ENCODE peak calls at places on chromosomes 7 and 10, in nine cellular contexts. F is AG20443; M is glutamatergic neuron; G is uterus; B is Kasumi-1; O is CD8-positive, alpha-beta memory T cell; T is central memory CD8-positive, alpha-beta T cell; Y is H54; X is AG08396. S is an unnamed sample.

GRCh38 chr10:15489431-15489830 is 118.3 kb upstream of the FAM171A1 start:
- DNase-seq in T (no peak), X (no peak), Y (no peak), O (no peak), F (no peak), M (no peak), B (no peak), G (no peak), S (no peak)

GRCh38 chr7:137975223-137975622 is 26.7 kb downstream of the CREB3L2 start:
- DNase-seq in B (no peak), M (no peak), Y (no peak), G (peak; percentile 62), X (peak; percentile 47), T (no peak), F (peak; percentile 70), O (no peak), S (peak; percentile 68)

GRCh38 chr7:79272066-79272669 is 181.3 kb downstream of the MAGI2 start:
- DNase-seq in T (no peak), F (peak; percentile 31), X (peak; percentile 12), Y (no peak), B (peak; percentile 62), O (peak; percentile 8), G (no peak), M (no peak), S (no peak)

GRCh38 chr10:18313146-18313542 is 172.9 kb downstream of the CACNB2 start:
- DNase-seq in O (no peak), B (no peak), G (no peak), F (no peak), T (no peak), M (no peak), X (no peak), Y (no peak), S (no peak)

GRCh38 chr10:2014541-2014940 is 277.2 kb upstream of the ADARB2 start:
- DNase-seq in G (no peak), O (no peak), M (no peak), Y (no peak), F (no peak), B (no peak), T (no peak), X (no peak), S (no peak)

GRCh38 chr7:8581842-8582241 is 148.4 kb downstream of the NXPH1 start:
- DNase-seq in O (no peak), X (no peak), G (no peak), Y (no peak), T (no peak), F (no peak), M (no peak), B (no peak), S (no peak)

GRCh38 chr10:44301781-44302400 is 83.0 kb downstream of the CXCL12 start:
- DNase-seq in T (no peak), M (no peak), F (no peak), X (no peak), O (no peak), G (no peak), Y (no peak), B (no peak), S (no peak)

GRCh38 chr7:75943864-75944263 is 28.9 kb downstream of the POR start:
- DNase-seq in M (no peak), G (no peak), O (no peak), Y (peak; percentile 84), B (no peak), X (no peak), F (peak; percentile 55), T (no peak), S (no peak)

GRCh38 chr10:120415709-120416330 is 41.2 kb upstream of the PLPP4 start:
- DNase-seq in G (no peak), B (no peak), T (no peak), O (no peak), M (no peak), F (peak; percentile 74), Y (peak; percentile 24), X (peak; percentile 54), S (no peak)

GRCh38 chr10:47206449-47207279 is 93.3 kb upstream of the GDF10 start:
- DNase-seq in M (no peak), G (no peak), O (peak; percentile 60), F (no peak), Y (no peak), B (no peak), T (no peak), X (no peak), S (no peak)

GRCh38 chr10:108970016-108970415 is 953.3 kb downstream of the XPNPEP1 start:
- DNase-seq in M (no peak), G (no peak), B (peak; percentile 56), X (peak; percentile 8), F (peak; percentile 16), Y (no peak), O (no peak), T (no peak), S (no peak)

GRCh38 chr7:130986271-130986690 is 252.3 kb upstream of the KLF14 start:
- DNase-seq in X (no peak), Y (no peak), B (no peak), F (peak; percentile 47), M (no peak), G (no peak), T (peak; percentile 18), O (peak; percentile 49), S (no peak)

GRCh38 chr10:119316729-119317097 is 109.3 kb downstream of the GRK5 start:
- DNase-seq in M (no peak), O (no peak), Y (peak; percentile 52), G (no peak), F (peak; percentile 74), X (peak; percentile 81), T (no peak), B (no peak), S (no peak)

GRCh38 chr7:78379148-78379547 is 580.6 kb downstream of the PHTF2 start:
- DNase-seq in F (peak; percentile 21), O (no peak), B (no peak), M (no peak), T (no peak), Y (no peak), G (no peak), X (peak; percentile 15), S (no peak)

GRCh38 chr7:107186242-107186641 is 17.4 kb downstream of the HBP1 start:
- DNase-seq in B (no peak), M (no peak), G (no peak), T (no peak), Y (no peak), F (no peak), O (no peak), X (no peak), S (no peak)

GRCh38 chr10:128627811-128628210 is 501.6 kb upstream of the MKI67 start:
- DNase-seq in B (no peak), M (no peak), T (no peak), X (no peak), G (no peak), O (no peak), Y (no peak), F (no peak), S (no peak)

GRCh38 chr10:10930979-10931743 is 86.5 kb upstream of the CELF2 start:
- DNase-seq in G (no peak), T (no peak), F (no peak), B (no peak), O (no peak), M (no peak), Y (no peak), X (no peak), S (no peak)

GRCh38 chr10:114233432-114233831 is 5.6 kb upstream of the VWA2 start:
- DNase-seq in O (no peak), F (no peak), Y (no peak), M (no peak), T (no peak), G (no peak), X (no peak), B (no peak), S (no peak)

GRCh38 chr7:55903985-55904759 is 16.9 kb downstream of the ZNF713 start:
- DNase-seq in M (no peak), O (no peak), Y (no peak), F (no peak), G (no peak), B (no peak), X (no peak), T (no peak), S (no peak)

GRCh38 chr10:128095023-128095752 is 31.0 kb downstream of the MKI67 start:
- DNase-seq in F (no peak), T (no peak), G (no peak), O (no peak), X (no peak), B (no peak), Y (no peak), M (no peak), S (no peak)

GRCh38 chr7:133491846-133492652 is 239.2 kb downstream of the EXOC4 start:
- DNase-seq in X (no peak), F (no peak), B (no peak), T (no peak), G (no peak), O (no peak), Y (no peak), M (no peak), S (no peak)

GRCh38 chr7:105920766-105921165 is 42.3 kb upstream of the CDHR3 start:
- DNase-seq in O (no peak), M (no peak), Y (no peak), X (peak; percentile 27), B (no peak), T (no peak), G (no peak), F (no peak), S (no peak)

GRCh38 chr10:87658383-87658795 is 1.3 kb upstream of the PAPSS2 start:
- DNase-seq in T (no peak), M (no peak), O (no peak), Y (no peak), B (no peak), G (no peak), X (no peak), F (no peak), S (no peak)

GRCh38 chr10:95290801-95291633 is at the start of gene PDLIM1:
- DNase-seq in X (peak; percentile 95), O (no peak), M (peak; percentile 62), B (peak; percentile 26), F (peak; percentile 97), Y (peak; percentile 76), G (peak; percentile 75), T (peak; percentile 29), S (peak; percentile 87)

GRCh38 chr7:130294314-130294713 is 1.4 kb downstream of the CPA4 start:
- DNase-seq in M (no peak), T (no peak), B (no peak), O (no peak), X (no peak), G (no peak), F (no peak), Y (no peak), S (no peak)

GRCh38 chr10:102347236-102347828 is 48.2 kb upstream of the NFKB2 start:
- DNase-seq in T (no peak), G (peak; percentile 27), X (peak; percentile 27), M (peak; percentile 67), F (peak; percentile 42), O (no peak), B (peak; percentile 77), Y (no peak), S (no peak)

GRCh38 chr10:86303626-86304025 is 63.0 kb downstream of the GRID1 start:
- DNase-seq in G (no peak), O (no peak), T (no peak), Y (no peak), B (no peak), M (no peak), F (no peak), X (no peak), S (no peak)

GRCh38 chr10:14617850-14618249 is 156.8 kb downstream of the FAM107B start:
- DNase-seq in O (no peak), G (no peak), T (no peak), X (peak; percentile 46), F (peak; percentile 74), M (no peak), Y (no peak), B (peak; percentile 93), S (no peak)

GRCh38 chr10:105585753-105586152 is 944.7 kb downstream of the SORCS3 start:
- DNase-seq in X (peak; percentile 3), O (no peak), B (no peak), F (no peak), G (no peak), Y (no peak), T (no peak), M (no peak), S (no peak)

GRCh38 chr7:75688200-75689136 is 50.3 kb downstream of the HIP1 start:
- DNase-seq in T (no peak), B (no peak), M (peak; percentile 26), Y (no peak), O (no peak), G (no peak), F (no peak), X (no peak), S (peak; percentile 37)

GRCh38 chr10:13555884-13556529 is 27.2 kb upstream of the BEND7 start:
- DNase-seq in B (no peak), T (no peak), O (no peak), X (no peak), G (no peak), F (no peak), M (no peak), Y (no peak), S (no peak)

S was measured in heart left ventricle.